ENCODE peak calls at places on chromosome 11, in six cellular contexts. M, H, D, Q, C and W are unnamed samples.

GRCh38 chr11:72297828-72298227 is 53.9 kb upstream of the PHOX2A start:
- DNase-seq in M (no peak), H (no peak), D (no peak), Q (no peak), C (no peak), W (no peak)

GRCh38 chr11:65927904-65928397 is 8.7 kb downstream of the DRAP1 start:
- DNase-seq in M (peak), H (no peak), D (no peak), Q (no peak), C (peak), W (peak)

GRCh38 chr11:93396356-93396755 is 65.8 kb downstream of the DEUP1 start:
- DNase-seq in M (no peak), H (no peak), D (no peak), Q (no peak), C (no peak), W (no peak)

GRCh38 chr11:61145228-61146005 is 15.8 kb downstream of the VPS37C start:
- DNase-seq in M (no peak), H (no peak), D (no peak), Q (no peak), C (no peak), W (peak)

GRCh38 chr11:118002010-118002540 is 15.9 kb downstream of the IL10RA start:
- DNase-seq in M (no peak), H (no peak), D (no peak), Q (no peak), C (peak), W (no peak)

GRCh38 chr11:102957953-102958352 is 2.4 kb upstream of the MMP13 start:
- DNase-seq in M (no peak), H (no peak), D (no peak), Q (no peak), C (no peak), W (no peak)

GRCh38 chr11:62125316-62125715 is 1.5 kb downstream of the INCENP start:
- DNase-seq in M (no peak), H (no peak), D (no peak), Q (no peak), C (no peak), W (peak)

GRCh38 chr11:76768091-76769047 is 14.8 kb upstream of the TSKU start:
- DNase-seq in M (no peak), H (no peak), D (no peak), Q (no peak), C (peak), W (no peak)

GRCh38 chr11:94185387-94186084 is 56.9 kb downstream of the PANX1 start:
- DNase-seq in M (no peak), H (no peak), D (no peak), Q (no peak), C (no peak), W (no peak)

GRCh38 chr11:31509017-31509411 is 408 bp downstream of the IMMP1L start:
- DNase-seq in M (no peak), H (no peak), D (no peak), Q (no peak), C (no peak), W (no peak)

GRCh38 chr11:5808500-5809121 is at the start of gene OR52N2:
- DNase-seq in M (peak), H (peak), D (peak), Q (peak), C (peak), W (peak)

GRCh38 chr11:10930961-10931760 is 73.3 kb upstream of the ZBED5 start:
- DNase-seq in M (peak), H (peak), D (peak), Q (peak), C (peak), W (peak)

GRCh38 chr11:47003180-47003877 is 66.8 kb downstream of the CSTPP1 start:
- DNase-seq in M (no peak), H (no peak), D (no peak), Q (no peak), C (no peak), W (no peak)

GRCh38 chr11:130314184-130314748 is 451 bp downstream of the ZBTB44 start:
- DNase-seq in M (peak), H (peak), D (peak), Q (peak), C (peak), W (peak)

GRCh38 chr11:98090861-98091575 is 929.7 kb upstream of the CNTN5 start:
- DNase-seq in M (no peak), H (no peak), D (no peak), Q (no peak), C (no peak), W (no peak)

GRCh38 chr11:78196661-78197091 is 8.0 kb downstream of the USP35 start:
- DNase-seq in M (no peak), H (no peak), D (no peak), Q (no peak), C (no peak), W (peak)

GRCh38 chr11:67572747-67573419 is 10.7 kb upstream of the GSTP1 start:
- DNase-seq in M (no peak), H (no peak), D (no peak), Q (peak), C (peak), W (no peak)

GRCh38 chr11:104256525-104256924 is 92.6 kb upstream of the PDGFD start:
- DNase-seq in M (no peak), H (no peak), D (no peak), Q (no peak), C (no peak), W (no peak)

GRCh38 chr11:1392561-1392960 is 2.8 kb downstream of the BRSK2 start:
- DNase-seq in M (no peak), H (no peak), D (no peak), Q (no peak), C (no peak), W (no peak)

GRCh38 chr11:118236170-118236569 is 11.4 kb upstream of the JAML start:
- DNase-seq in M (no peak), H (no peak), D (no peak), Q (no peak), C (no peak), W (no peak)

GRCh38 chr11:18534230-18534629 is 7.5 kb upstream of the TSG101 start:
- DNase-seq in M (no peak), H (no peak), D (no peak), Q (no peak), C (no peak), W (no peak)